ENCODE peak calls at places on chromosomes 5 and 9, in six cellular contexts. P is CD4-positive, CD25-positive, alpha-beta regulatory T cell; S is astrocyte; H is prostate gland; Z is endodermal cell; C is left ventricle myocardium inferior. A is an unnamed sample. For H3K27me3, the result is how much of the 10 kb centered on the place peaks cover.

GRCh38 chr9:134391319-134392231 is 65.3 kb downstream of the RXRA start:
- DNase-seq in C (no peak), Z (no peak), S (no peak), H (no peak), P (peak), A (no peak)

GRCh38 chr9:109806506-109807115 is 26.6 kb downstream of the PALM2AKAP2 start:
- DNase-seq in Z (no peak), S (peak), H (no peak), P (no peak), C (no peak), A (no peak)

GRCh38 chr5:135442387-135443256 is 4.5 kb downstream of the DCANP1 start:
- DNase-seq in C (no peak), H (no peak), Z (peak), S (no peak), P (no peak), A (peak)

GRCh38 chr9:95143591-95144561 is 173.6 kb downstream of the FANCC start:
- DNase-seq in H (peak), Z (peak), S (peak), P (no peak), C (peak), A (no peak)

GRCh38 chr9:131747352-131747751 is 7.5 kb upstream of the RAPGEF1 start:
- DNase-seq in C (no peak), Z (no peak), P (peak), S (peak), H (no peak), A (no peak)

GRCh38 chr5:55226934-55227737 is at the start of gene MCIDAS:
- DNase-seq in P (no peak), H (peak), S (no peak), Z (peak), C (peak), A (peak)

GRCh38 chr9:110125207-110125751 is 82.7 kb downstream of the C9orf152 start:
- DNase-seq in H (peak), C (peak), P (no peak), Z (peak), S (peak), A (peak)

GRCh38 chr9:129612815-129613519 is 7.9 kb downstream of the C9orf50 start:
- DNase-seq in S (no peak), C (no peak), P (no peak), Z (no peak), H (no peak), A (peak)

GRCh38 chr9:14221558-14221957 is 92.4 kb downstream of the NFIB start:
- DNase-seq in C (no peak), H (no peak), Z (no peak), P (no peak), S (peak), A (no peak)

GRCh38 chr5:90590-91547 is 1.1 kb upstream of the PLEKHG4B start:
- DNase-seq in Z (peak), H (peak), S (peak), C (no peak), P (no peak), A (peak)

GRCh38 chr9:121353246-121353975 is 16.6 kb downstream of the STOM start:
- DNase-seq in H (no peak), P (peak), Z (no peak), S (no peak), C (no peak), A (no peak)

GRCh38 chr5:118921946-118922345 is 66.4 kb downstream of the DTWD2 start:
- DNase-seq in P (no peak), H (no peak), C (no peak), S (peak), Z (no peak), A (no peak)

GRCh38 chr9:61671276-61671973 is 481.6 kb downstream of the SPATA31A7 start:
- DNase-seq in S (no peak), C (no peak), P (no peak), Z (no peak), H (peak), A (peak)

GRCh38 chr5:181282874-181283273 is 21.9 kb upstream of the TRIM52 start:
- DNase-seq in H (no peak), C (no peak), P (no peak), S (no peak), Z (no peak), A (no peak)

GRCh38 chr9:2655411-2655901 is 33.9 kb downstream of the VLDLR start:
- DNase-seq in Z (no peak), S (peak), H (no peak), P (peak), C (no peak), A (no peak)

GRCh38 chr5:174514983-174515394 is 209.4 kb upstream of the MSX2 start:
- DNase-seq in C (no peak), Z (no peak), S (no peak), P (no peak), H (no peak), A (peak)

GRCh38 chr9:37424204-37424685 is 1.7 kb downstream of the GRHPR start:
- DNase-seq in H (no peak), P (no peak), Z (no peak), S (no peak), C (no peak), A (no peak)

GRCh38 chr9:137455361-137455991 is 3.7 kb downstream of the NSMF start:
- DNase-seq in P (no peak), S (no peak), C (no peak), Z (no peak), H (no peak), A (no peak)

GRCh38 chr9:75499812-75500211 is 390.7 kb upstream of the PCSK5 start:
- DNase-seq in H (no peak), Z (no peak), S (no peak), P (no peak), C (no peak), A (no peak)

GRCh38 chr5:123599171-123599570 is 87.2 kb downstream of the CSNK1G3 start:
- DNase-seq in C (no peak), S (peak), Z (no peak), P (no peak), H (no peak), A (no peak)

GRCh38 chr9:136762221-136762691 is 2.1 kb downstream of the LCN15 start:
- DNase-seq in C (no peak), P (no peak), S (no peak), Z (no peak), H (no peak), A (peak)

GRCh38 chr5:84688566-84688965 is 303.9 kb upstream of the EDIL3 start:
- DNase-seq in P (no peak), C (no peak), H (no peak), S (peak), Z (no peak), A (no peak)

GRCh38 chr5:181241393-181241975 is 2.2 kb downstream of the RACK1 start:
- DNase-seq in C (no peak), P (no peak), Z (no peak), H (no peak), S (peak), A (no peak)

GRCh38 chr9:77964258-77964657 is 67.4 kb downstream of the GNAQ start:
- DNase-seq in Z (no peak), S (no peak), C (no peak), H (no peak), P (no peak), A (no peak)

GRCh38 chr5:88786217-88786560 is 96.8 kb downstream of the MEF2C start:
- DNase-seq in H (no peak), S (peak), Z (no peak), C (no peak), P (no peak), A (no peak)

GRCh38 chr5:143153332-143154119 is 250.0 kb downstream of the NR3C1 start:
- DNase-seq in C (peak), H (peak), S (peak), Z (no peak), P (no peak), A (no peak)

GRCh38 chr9:106421772-106422171 is 441.2 kb upstream of the ZNF462 start:
- DNase-seq in Z (no peak), S (no peak), P (no peak), H (no peak), C (no peak), A (no peak)

GRCh38 chr5:84292000-84292642 is 92.6 kb downstream of the EDIL3 start:
- DNase-seq in S (no peak), C (no peak), P (no peak), H (no peak), Z (no peak), A (no peak)

GRCh38 chr5:132751444-132751843 is 4.2 kb downstream of the CCNI2 start:
- DNase-seq in Z (no peak), P (peak), H (no peak), C (no peak), S (no peak), A (no peak)

GRCh38 chr9:91001146-91001611 is 199.6 kb downstream of the SYK start:
- DNase-seq in H (peak), C (no peak), P (no peak), Z (no peak), S (peak), A (no peak)

GRCh38 chr9:34579819-34580185 is 9.7 kb downstream of the CNTFR start:
- DNase-seq in H (no peak), C (no peak), P (no peak), Z (no peak), S (no peak), A (peak)

GRCh38 chr9:34578241-34579096 is 11.1 kb downstream of the CNTFR start:
- DNase-seq in C (no peak), H (no peak), P (no peak), Z (peak), S (peak), A (peak)

GRCh38 chr9:34580358-34580757 is 9.2 kb downstream of the CNTFR start:
- DNase-seq in C (no peak), Z (no peak), S (no peak), H (no peak), P (no peak), A (peak)

GRCh38 chr9:34577635-34578240 is 11.8 kb downstream of the CNTFR start:
- DNase-seq in C (no peak), S (no peak), Z (peak), H (no peak), P (no peak), A (peak)

DNA sequence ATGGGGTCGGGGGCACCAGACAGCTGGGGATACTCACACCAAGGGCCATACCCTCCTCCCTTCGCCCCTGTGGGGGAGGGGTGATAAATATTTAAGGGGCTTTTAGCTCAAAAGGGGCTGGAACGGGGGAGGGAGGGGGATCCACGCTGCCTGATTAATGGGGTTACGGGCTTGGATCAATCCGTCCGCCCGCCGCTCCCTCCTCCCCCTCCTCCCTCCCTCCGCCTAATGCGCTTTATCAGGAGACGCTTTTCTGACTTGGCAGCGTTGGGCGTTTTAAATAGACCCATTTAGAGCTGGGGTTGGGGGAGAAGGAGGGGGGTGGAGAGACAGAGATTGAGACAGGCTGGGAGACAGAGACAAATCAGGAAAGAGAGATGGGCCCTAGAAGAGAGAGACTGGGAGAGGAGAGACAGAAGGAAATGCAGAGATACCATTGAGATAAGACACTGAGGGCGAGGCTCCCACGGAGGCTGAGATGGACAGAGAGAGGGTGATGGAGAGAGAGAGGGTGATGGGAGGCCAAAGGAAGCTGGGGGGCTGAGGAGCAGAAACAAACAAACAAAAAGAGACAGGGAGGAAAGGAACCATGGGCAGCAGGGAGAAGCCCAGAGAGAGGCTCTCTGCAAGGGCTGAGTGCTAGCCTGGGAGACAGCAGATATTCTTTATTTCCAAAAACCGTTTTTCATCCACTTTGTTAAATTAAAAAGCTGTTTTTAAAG is 10.3 kb downstream of the CNTFR start:
- DNase-seq in Z (no peak), H (no peak), C (no peak), S (no peak), P (no peak), A (peak)
- H3K4me3 ChIP-seq in Z (no peak), H (no peak), C (peak), S (no peak), P (no peak), A (peak)

GRCh38 chr5:167702014-167702413 is 589.4 kb upstream of the WWC1 start:
- DNase-seq in H (no peak), P (no peak), C (no peak), S (no peak), Z (no peak), A (no peak)
- H3K27me3 ChIP-seq in H (under half), P (under half), C (under half), S (under half), Z (under half), A (under half)

DNA sequence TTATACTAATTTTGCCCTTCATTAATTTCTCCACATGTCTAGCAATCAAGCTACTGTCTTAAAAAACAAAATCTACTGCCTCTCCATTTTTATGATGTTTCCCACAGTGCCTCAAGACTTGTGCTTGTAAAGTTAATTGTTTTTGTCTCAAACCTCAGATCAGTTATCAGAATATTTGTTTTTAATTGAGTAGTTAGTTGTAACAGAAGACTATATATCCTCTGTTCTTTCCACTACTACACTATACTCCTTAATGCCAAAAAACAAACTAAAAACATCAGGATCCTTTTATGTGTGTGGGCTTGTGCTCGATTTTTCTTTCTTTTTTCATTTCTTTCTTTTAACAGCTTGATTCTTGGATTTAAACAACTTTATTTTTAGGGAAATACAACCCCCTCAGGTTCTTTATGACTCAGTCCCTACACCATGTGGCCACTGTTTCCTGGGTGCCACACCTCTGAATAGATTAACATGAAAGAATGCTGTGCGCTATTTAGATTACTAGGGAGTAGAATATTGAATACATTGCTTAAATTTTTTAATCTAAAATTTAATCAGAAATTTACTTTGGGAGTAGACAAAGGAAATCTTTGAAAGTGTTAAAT is 1.2 kb downstream of the ASPN start:
- DNase-seq in S (peak), P (no peak), H (no peak), C (no peak), Z (no peak), A (no peak)
- H3K4me3 ChIP-seq in S (no peak), P (peak), H (no peak), C (peak), Z (no peak), A (no peak)

GRCh38 chr9:98999152-98999525 is 55.4 kb downstream of the COL15A1 start:
- DNase-seq in Z (no peak), S (no peak), C (no peak), H (no peak), P (no peak), A (no peak)
- H3K27me3 ChIP-seq in Z (under half), S (under half), C (under half), H (under half), P (under half), A (under half)

DNA sequence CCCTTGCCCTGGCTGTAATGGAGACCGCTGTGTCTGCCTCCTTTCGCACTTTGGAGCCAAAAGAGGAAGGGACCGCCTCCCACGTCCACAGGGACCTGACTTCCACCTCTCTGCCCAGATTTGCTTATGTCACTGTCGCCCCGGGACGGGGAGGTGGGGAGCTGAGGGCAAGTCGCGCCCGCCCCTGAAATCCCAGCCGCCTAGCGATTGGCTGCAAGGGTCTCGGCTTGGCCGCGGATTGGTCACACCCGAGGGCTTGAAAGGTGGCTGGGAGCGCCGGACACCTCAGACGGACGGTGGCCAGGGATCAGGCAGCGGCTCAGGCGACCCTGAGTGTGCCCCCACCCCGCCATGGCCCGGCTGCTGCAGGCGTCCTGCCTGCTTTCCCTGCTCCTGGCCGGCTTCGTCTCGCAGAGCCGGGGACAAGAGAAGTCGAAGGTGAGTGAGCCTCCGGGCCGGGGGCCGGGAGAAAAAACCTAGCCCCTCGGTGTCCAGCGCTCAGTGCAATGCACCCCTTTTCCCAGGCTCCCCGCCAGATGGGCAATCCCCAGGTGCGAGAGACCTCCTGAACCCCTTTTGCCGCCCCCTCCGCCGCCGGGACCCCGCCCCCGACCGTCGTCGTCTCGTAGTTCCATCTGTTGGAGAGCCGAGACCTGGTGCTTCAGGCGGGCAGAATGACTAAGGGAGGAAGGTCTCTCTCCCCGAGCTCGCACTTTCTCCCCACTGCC is at the start of gene GPX3:
- DNase-seq in S (peak), Z (peak), C (peak), P (peak), H (peak), A (peak)
- H3K4me3 ChIP-seq in S (peak), Z (peak), C (peak), P (no peak), H (peak), A (peak)